ENCODE peak calls at places on chromosomes 2 and 18, in five cellular contexts. I is posterior vena cava; M is CD8-positive, alpha-beta T cell; T is NCI-H1092 treated with DMSO at 0.1 percent for 48 hours; E is cardiac fibroblast. N is an unnamed sample.

GRCh38 chr2:234690569-234691225 is 193.8 kb upstream of the ARL4C start:
- DNase-seq in E (no peak), T (peak), M (no peak), I (no peak), N (no peak)

GRCh38 chr2:187774551-187775071 is 220.4 kb upstream of the TFPI start:
- DNase-seq in M (no peak), T (no peak), E (peak), I (no peak), N (no peak)

GRCh38 chr18:59144483-59144882 is 4.8 kb downstream of the SEC11C start:
- DNase-seq in E (no peak), I (no peak), M (no peak), T (no peak), N (no peak)

GRCh38 chr2:52510432-52510831 is 1257.2 kb upstream of the CHAC2 start:
- DNase-seq in M (no peak), I (no peak), T (no peak), E (peak), N (no peak)

GRCh38 chr2:112483047-112483473 is 1.1 kb downstream of the TTL start:
- DNase-seq in I (no peak), T (peak), E (peak), M (no peak), N (no peak)

GRCh38 chr2:172373076-172373475 is 54.3 kb upstream of the ITGA6 start:
- DNase-seq in E (no peak), M (no peak), T (no peak), I (no peak), N (no peak)

GRCh38 chr2:144237845-144238637 is 281.9 kb downstream of the ZEB2 start:
- DNase-seq in I (no peak), E (no peak), M (no peak), T (peak), N (no peak)

GRCh38 chr18:22494771-22495170 is 77.1 kb upstream of the CTAGE1 start:
- DNase-seq in M (no peak), E (peak), T (no peak), I (no peak), N (no peak)

GRCh38 chr18:68679531-68679930 is 35.4 kb downstream of the TMX3 start:
- DNase-seq in T (no peak), I (no peak), M (no peak), E (peak), N (no peak)

GRCh38 chr2:61670591-61671503 is 132.7 kb upstream of the XPO1 start:
- DNase-seq in I (no peak), E (peak), M (no peak), T (no peak), N (no peak)

GRCh38 chr2:85999131-85999831 is 106.4 kb downstream of the POLR1A start:
- DNase-seq in M (peak), T (no peak), I (no peak), E (peak), N (peak)

GRCh38 chr18:67875057-67875456 is 358.5 kb upstream of the DSEL start:
- DNase-seq in M (no peak), T (no peak), E (no peak), I (no peak), N (no peak)

GRCh38 chr2:215415820-215416613 is 19.9 kb downstream of the FN1 start:
- DNase-seq in T (no peak), E (no peak), M (no peak), I (no peak), N (no peak)

N was measured in mesenteric fat pad.